ENCODE peak calls at places on chromosome 11, in five cellular contexts. T is HT1080; N is T follicular helper cell; Q is AG09319; S is CD4-positive, alpha-beta memory T cell. M is an unnamed sample.

GRCh38 chr11:32312865-32313403 is 122.4 kb downstream of the WT1 start:
- DNase-seq in T (peak; percentile 85), N (no peak), Q (no peak), S (peak; percentile 7), M (no peak)

GRCh38 chr11:122690801-122691649 is 35.5 kb downstream of the UBASH3B start:
- DNase-seq in T (no peak), N (no peak), Q (no peak), S (peak; percentile 26), M (no peak)

GRCh38 chr11:117814766-117815261 is 9.7 kb downstream of the FXYD2 start:
- DNase-seq in T (no peak), N (peak; percentile 70), Q (no peak), S (peak; percentile 84), M (peak; percentile 87)

GRCh38 chr11:120446802-120447201 is 64.7 kb upstream of the GRIK4 start:
- DNase-seq in T (no peak), N (no peak), Q (no peak), S (no peak), M (no peak)

GRCh38 chr11:114678125-114679036 is at the start of gene NXPE2:
- DNase-seq in T (peak; percentile 91), N (no peak), Q (no peak), S (no peak), M (no peak)

GRCh38 chr11:122276221-122276620 is 160.2 kb upstream of the BLID start:
- DNase-seq in T (no peak), N (no peak), Q (no peak), S (no peak), M (no peak)

GRCh38 chr11:100719362-100719761 is 32.3 kb downstream of the ARHGAP42 start:
- DNase-seq in T (peak; percentile 57), N (no peak), Q (no peak), S (no peak), M (no peak)

GRCh38 chr11:101091781-101092180 is 37.8 kb downstream of the PGR start:
- DNase-seq in T (peak; percentile 52), N (no peak), Q (no peak), S (no peak), M (no peak)

GRCh38 chr11:111944139-111944538 is 7.0 kb downstream of the DIXDC1 start:
- DNase-seq in T (peak; percentile 56), N (no peak), Q (peak; percentile 34), S (no peak), M (no peak)